ENCODE peak calls at places on chromosomes 2 and 18, in five cellular contexts. D is PC-9, S is MM.1S, I is neural progenitor cell, T is Karpas-422. R is an unnamed sample.

GRCh38 chr2:220310326-220310936 is 683.0 kb downstream of the SLC4A3 start:
- DNase-seq in S (no peak), D (no peak), T (no peak), I (no peak), R (no peak)

GRCh38 chr2:101698419-101699190 is 1.1 kb downstream of the MAP4K4 start:
- DNase-seq in I (no peak), D (peak; percentile 49), T (no peak), S (no peak), R (peak; percentile 62)

GRCh38 chr2:98412751-98413445 is 31.8 kb upstream of the INPP4A start:
- DNase-seq in I (peak; percentile 81), S (peak; percentile 81), D (peak; percentile 69), T (peak; percentile 90), R (peak; percentile 69)

GRCh38 chr2:240435955-240436625 is 627 bp downstream of the GPC1 start:
- DNase-seq in S (no peak), T (no peak), I (peak; percentile 55), D (no peak), R (peak; percentile 61)

GRCh38 chr2:217821536-217822147 is 181.2 kb downstream of the TNS1 start:
- DNase-seq in T (no peak), D (no peak), S (no peak), I (no peak), R (no peak)

GRCh38 chr2:227407601-227408089 is 19.9 kb upstream of the SCYGR1 start:
- DNase-seq in D (peak; percentile 97), T (no peak), I (peak; percentile 44), S (no peak), R (peak; percentile 73)

GRCh38 chr2:55590810-55591440 is 26.5 kb downstream of the PPP4R3B start:
- DNase-seq in I (no peak), S (no peak), D (peak; percentile 48), T (no peak), R (peak; percentile 89)

GRCh38 chr2:85106489-85107180 is 26.6 kb upstream of the TCF7L1 start:
- DNase-seq in I (no peak), T (no peak), S (no peak), D (peak; percentile 97), R (peak; percentile 70)

GRCh38 chr2:232897971-232898408 is 27.9 kb downstream of the SNORC start:
- DNase-seq in T (no peak), S (no peak), D (no peak), I (no peak), R (no peak)

GRCh38 chr2:240895656-240896388 is at the start of gene MAB21L4:
- DNase-seq in I (no peak), D (peak; percentile 98), T (no peak), S (no peak), R (no peak)

GRCh38 chr2:144674071-144674470 is 154.2 kb upstream of the ZEB2 start:
- DNase-seq in S (no peak), D (no peak), T (no peak), I (no peak), R (no peak)

GRCh38 chr2:226066391-226066790 is 666.9 kb downstream of the NYAP2 start:
- DNase-seq in S (no peak), D (no peak), T (no peak), I (no peak), R (no peak)

GRCh38 chr2:29517421-29517820 is 402.2 kb downstream of the CLIP4 start:
- DNase-seq in I (no peak), S (no peak), T (no peak), D (no peak), R (no peak)

GRCh38 chr18:8711736-8712135 is 6.4 kb downstream of the MTCL1 start:
- DNase-seq in T (no peak), D (no peak), I (no peak), S (no peak), R (no peak)

GRCh38 chr2:119307419-119308140 is 59.1 kb downstream of the C2orf76 start:
- DNase-seq in S (no peak), D (no peak), T (no peak), I (no peak), R (no peak)

GRCh38 chr2:113070606-113070975 is 2.8 kb downstream of the IL1F10 start:
- DNase-seq in D (peak; percentile 43), S (no peak), T (no peak), I (no peak), R (no peak)

GRCh38 chr2:217929757-217930707 is 72.8 kb downstream of the TNS1 start:
- DNase-seq in D (no peak), S (no peak), I (no peak), T (no peak), R (peak; percentile 91)

GRCh38 chr2:47077442-47078117 is 77.5 kb downstream of the STPG4 start:
- DNase-seq in S (no peak), D (no peak), T (no peak), I (no peak), R (no peak)

GRCh38 chr2:59713577-59713976 is 839.9 kb downstream of the BCL11A start:
- DNase-seq in S (no peak), T (peak; percentile 66), I (no peak), D (no peak), R (no peak)

GRCh38 chr2:98911376-98912154 is 24.5 kb downstream of the CRACDL start:
- DNase-seq in T (no peak), D (no peak), I (no peak), S (no peak), R (peak; percentile 37)

GRCh38 chr18:11989174-11989573 is 7.9 kb downstream of the IMPA2 start:
- DNase-seq in I (no peak), T (no peak), S (no peak), D (no peak), R (no peak)

GRCh38 chr2:105873721-105874120 is 129.0 kb downstream of the NCK2 start:
- DNase-seq in T (no peak), D (no peak), I (peak; percentile 42), S (no peak), R (peak; percentile 73)

GRCh38 chr2:158928965-158929364 is 39.5 kb upstream of the TANC1 start:
- DNase-seq in I (no peak), T (no peak), D (peak; percentile 36), S (no peak), R (no peak)

GRCh38 chr2:135311268-135311667 is 219.8 kb downstream of the ZRANB3 start:
- DNase-seq in T (no peak), D (no peak), I (no peak), S (no peak), R (no peak)

GRCh38 chr2:95305341-95306058 is 8.4 kb downstream of the KCNIP3 start:
- DNase-seq in I (no peak), S (no peak), T (no peak), D (no peak), R (peak; percentile 29)

GRCh38 chr2:37156857-37157714 is at the start of gene EIF2AK2:
- DNase-seq in S (peak; percentile 91), D (peak; percentile 77), I (peak; percentile 89), T (peak; percentile 96), R (peak; percentile 96)

GRCh38 chr2:37153224-37153623 is 3.6 kb downstream of the EIF2AK2 start:
- DNase-seq in D (no peak), S (no peak), I (no peak), T (no peak), R (no peak)

GRCh38 chr2:37154790-37155189 is 2.0 kb downstream of the EIF2AK2 start:
- DNase-seq in D (no peak), T (peak; percentile 61), I (no peak), S (no peak), R (no peak)

GRCh38 chr2:37156071-37156856 is 516 bp downstream of the EIF2AK2 start:
- DNase-seq in D (peak; percentile 48), I (peak; percentile 7), S (peak; percentile 15), T (peak; percentile 71), R (peak; percentile 84)
- H3K27ac ChIP-seq in D (peak overlapping the region; percentile 74), I (no peak overlapping the region), S (no peak overlapping the region), T (peak overlapping the region; percentile 41), R (peak overlapping the region; percentile 86)

GRCh38 chr2:190889175-190889943 is 8.7 kb downstream of the GLS start:
- DNase-seq in S (no peak), T (no peak), I (no peak), D (no peak), R (no peak)
- H3K4me2 ChIP-seq in S (no peak overlapping the region), T (peak overlapping the region; percentile 64), I (no peak overlapping the region), D (no peak overlapping the region), R (peak overlapping the region; percentile 97)

GRCh38 chr2:150469706-150470105 is 17.8 kb downstream of the RND3 start:
- DNase-seq in I (no peak), S (no peak), D (no peak), T (no peak), R (peak; percentile 46)

GRCh38 chr2:150466770-150467640 is 20.5 kb downstream of the RND3 start:
- DNase-seq in D (peak; percentile 68), S (no peak), T (no peak), I (no peak), R (peak; percentile 82)

GRCh38 chr2:150470435-150470834 is 17.0 kb downstream of the RND3 start:
- DNase-seq in T (no peak), S (no peak), D (peak; percentile 68), I (no peak), R (peak; percentile 24)

GRCh38 chr2:150467641-150467963 is 19.9 kb downstream of the RND3 start:
- DNase-seq in S (no peak), I (no peak), D (no peak), T (no peak), R (peak; percentile 30)

GRCh38 chr2:150468350-150468960 is 19.0 kb downstream of the RND3 start:
- DNase-seq in T (no peak), I (no peak), S (no peak), D (no peak), R (peak; percentile 34)
- H3K27ac ChIP-seq in T (no peak overlapping the region), I (no peak overlapping the region), S (no peak overlapping the region), D (no peak overlapping the region), R (peak overlapping the region; percentile 95)

GRCh38 chr2:54416938-54417337 is 39.2 kb upstream of the SPTBN1 start:
- DNase-seq in S (no peak), D (no peak), I (no peak), T (no peak), R (no peak)
- H3K4me2 ChIP-seq in S (no peak overlapping the region), D (peak overlapping the region; percentile 45), I (no peak overlapping the region), T (no peak overlapping the region), R (no peak overlapping the region)

GRCh38 chr18:49151482-49151881 is 200.7 kb upstream of the SMAD7 start:
- DNase-seq in D (no peak), S (no peak), T (no peak), I (no peak), R (no peak)
- H3K27ac ChIP-seq in D (no peak overlapping the region), S (no peak overlapping the region), T (no peak overlapping the region), I (no peak overlapping the region), R (no peak overlapping the region)

R was measured in GM23248.